ENCODE peak calls at places on chromosome 5, in five cellular contexts. T is endodermal cell, E is RWPE2, P is IMR-90, Q is left lung. V is an unnamed sample.

GRCh38 chr5:175381116-175381515 is 62.9 kb downstream of the DRD1 start:
- DNase-seq in T (no peak), E (no peak), P (no peak), Q (no peak), V (no peak)

GRCh38 chr5:69115526-69115925 is 21.7 kb downstream of the SLC30A5 start:
- DNase-seq in T (no peak), E (no peak), P (no peak), Q (no peak), V (no peak)

GRCh38 chr5:93189707-93190120 is 391.3 kb downstream of the NR2F1-AS1 start:
- DNase-seq in T (no peak), E (no peak), P (peak), Q (no peak), V (peak)

GRCh38 chr5:148620696-148621095 is 33.6 kb downstream of the HTR4 start:
- DNase-seq in T (no peak), E (no peak), P (no peak), Q (no peak), V (no peak)

GRCh38 chr5:55338092-55338613 is 30.4 kb downstream of the MTREX start:
- DNase-seq in T (no peak), E (no peak), P (peak), Q (no peak), V (no peak)

GRCh38 chr5:51567636-51568035 is 184.4 kb downstream of the ISL1 start:
- DNase-seq in T (no peak), E (no peak), P (no peak), Q (no peak), V (no peak)

GRCh38 chr5:90709323-90710148 is 150.9 kb downstream of the ADGRV1 start:
- DNase-seq in T (peak), E (no peak), P (peak), Q (no peak), V (no peak)

GRCh38 chr5:159971931-159972461 is 36.9 kb upstream of the TTC1 start:
- DNase-seq in T (peak), E (no peak), P (no peak), Q (no peak), V (no peak)

GRCh38 chr5:103211858-103212500 is 46.6 kb upstream of the MACIR start:
- DNase-seq in T (no peak), E (no peak), P (no peak), Q (no peak), V (no peak)

GRCh38 chr5:133075572-133076536 is 24.0 kb downstream of the HSPA4 start:
- DNase-seq in T (no peak), E (no peak), P (no peak), Q (no peak), V (peak)

GRCh38 chr5:126972062-126972895 is 58.1 kb downstream of the MARCHF3 start:
- DNase-seq in T (no peak), E (no peak), P (no peak), Q (no peak), V (no peak)

GRCh38 chr5:100901851-100902341 is 1.2 kb downstream of the ST8SIA4 start:
- DNase-seq in T (peak), E (no peak), P (no peak), Q (peak), V (no peak)

GRCh38 chr5:28809811-28810750 is 1771.7 kb upstream of the CDH9 start:
- DNase-seq in T (peak), E (peak), P (no peak), Q (no peak), V (no peak)

GRCh38 chr5:54098267-54098666 is 212.1 kb downstream of the ARL15 start:
- DNase-seq in T (peak), E (no peak), P (no peak), Q (no peak), V (no peak)

GRCh38 chr5:54103871-54104270 is 206.5 kb downstream of the ARL15 start:
- DNase-seq in T (no peak), E (no peak), P (no peak), Q (no peak), V (no peak)
- H3K4me3 ChIP-seq in T (no peak), E (no peak), P (no peak), Q (no peak), V (no peak)

DNA sequence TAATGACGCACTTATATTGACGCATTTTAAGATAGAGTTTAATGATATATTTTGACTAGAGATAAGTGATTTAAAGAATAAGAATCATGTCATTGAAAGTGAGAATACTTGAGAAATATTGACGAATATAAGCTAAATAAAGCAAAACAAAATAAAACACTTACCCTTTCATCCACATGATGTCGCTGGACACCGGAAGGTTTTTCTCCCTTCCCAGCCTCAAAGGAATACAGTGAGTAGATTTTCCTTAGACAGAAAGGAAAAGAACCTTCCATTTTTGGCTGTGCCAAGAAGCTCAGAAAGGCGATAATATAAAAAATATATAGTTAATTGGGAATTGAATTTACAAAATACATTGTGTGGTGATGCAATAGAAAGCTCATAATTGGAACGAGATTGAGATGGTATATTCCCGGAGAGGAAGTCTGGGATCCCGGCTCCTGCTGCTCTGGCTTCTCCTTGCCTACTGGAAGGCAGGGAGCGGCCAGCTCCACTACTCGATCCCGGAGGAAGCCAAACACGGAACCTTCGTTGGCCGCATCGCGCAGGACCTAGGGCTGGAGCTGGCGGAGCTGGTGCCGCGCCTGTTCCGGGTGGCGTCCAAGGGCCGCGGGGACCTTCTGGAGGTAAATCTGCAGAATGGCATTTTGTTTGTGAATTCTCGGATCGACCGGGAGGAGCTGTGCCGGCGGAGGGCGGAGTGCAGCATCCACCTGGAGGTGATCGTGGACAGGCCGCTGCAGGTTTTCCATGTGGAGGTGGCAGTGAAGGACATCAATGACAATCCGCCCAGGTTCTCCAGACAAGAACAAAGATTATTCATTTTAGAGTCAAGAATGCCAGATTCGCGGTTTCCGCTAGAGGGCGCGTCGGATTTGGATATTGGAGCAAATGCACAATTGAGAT is at the start of gene PCDHA5:
- DNase-seq in T (peak), E (no peak), P (no peak), Q (no peak), V (no peak)
- TF ChIP-seq CTCF in T (peak), E (peak), P (peak), Q (no peak), V (peak)

DNA sequence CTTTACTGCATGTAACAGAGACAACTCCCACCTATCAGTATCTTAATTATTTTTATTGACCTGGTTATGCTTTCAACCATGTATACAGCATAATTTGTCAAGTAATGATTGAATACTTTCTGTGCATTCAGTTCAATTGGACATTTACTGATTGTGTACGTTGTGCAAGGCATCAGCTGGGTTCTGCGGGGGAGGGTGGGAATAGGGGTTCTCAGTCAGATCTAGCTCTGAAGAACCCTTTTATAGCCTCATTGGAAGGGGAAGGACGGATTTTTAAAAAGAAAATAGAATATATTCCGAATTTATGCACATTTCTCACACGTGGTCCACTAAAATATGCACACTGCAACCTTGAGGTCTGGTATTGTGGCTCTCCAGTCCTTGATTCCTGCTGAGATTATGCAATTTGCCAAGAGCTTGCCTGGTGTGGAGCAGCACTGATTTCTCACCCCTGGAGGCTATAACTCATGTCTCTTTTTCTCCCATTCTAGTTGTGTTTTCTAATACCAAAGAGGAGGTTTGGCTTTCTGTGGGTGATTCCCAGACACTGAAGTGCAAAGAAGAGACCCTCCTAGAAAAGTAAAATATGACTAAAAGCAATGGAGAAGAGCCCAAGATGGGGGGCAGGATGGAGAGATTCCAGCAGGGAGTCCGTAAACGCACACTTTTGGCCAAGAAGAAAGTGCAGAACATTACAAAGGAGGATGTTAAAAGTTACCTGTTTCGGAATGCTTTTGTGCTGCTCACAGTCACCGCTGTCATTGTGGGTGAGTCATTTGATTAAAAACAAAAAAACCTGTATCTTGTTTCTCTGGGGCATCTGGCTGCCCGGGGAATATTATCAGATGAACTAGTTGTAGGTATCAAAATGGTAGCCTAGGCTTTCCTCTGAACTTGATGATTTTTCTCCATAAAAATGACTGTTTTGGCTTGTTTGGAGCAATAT is 1.7 kb downstream of the SLC1A3 start:
- DNase-seq in T (peak), E (no peak), P (no peak), Q (no peak), V (no peak)
- H3K4me3 ChIP-seq in T (peak), E (peak), P (no peak), Q (peak), V (no peak)

DNA sequence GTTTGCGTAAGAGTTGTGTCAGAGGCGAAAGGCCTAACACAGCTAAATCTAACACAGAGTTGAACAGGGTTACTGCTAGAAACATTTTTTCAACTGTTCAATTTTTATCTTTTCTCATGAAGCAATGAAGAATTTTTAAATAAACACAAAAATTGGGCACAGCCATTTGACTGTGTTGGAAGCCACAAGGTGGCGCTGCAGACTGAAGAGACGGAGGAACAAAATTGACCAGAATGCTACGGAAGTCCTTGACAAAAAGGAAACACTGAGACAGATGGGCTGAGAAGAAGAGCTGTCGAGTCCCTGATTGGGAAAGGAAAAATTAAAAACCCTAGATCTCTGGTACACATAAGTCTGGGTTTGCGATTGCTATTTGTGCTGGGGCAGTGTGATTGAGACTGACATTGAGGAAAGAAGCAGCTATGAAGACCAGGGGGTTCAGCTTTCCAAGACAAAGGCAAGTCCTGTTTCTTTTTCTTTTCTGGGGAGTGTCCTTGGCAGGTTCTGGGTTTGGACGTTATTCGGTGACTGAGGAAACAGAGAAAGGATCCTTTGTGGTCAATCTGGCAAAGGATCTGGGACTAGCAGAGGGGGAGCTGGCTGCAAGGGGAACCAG is at the start of gene PCDHB9:
- DNase-seq in T (peak), E (no peak), P (peak), Q (no peak), V (no peak)
- TF ChIP-seq CTCF in T (peak), E (peak), P (peak), Q (no peak), V (peak)

V was measured in AG04449.